ENCODE peak calls at places on chromosomes 11 and 22, in five cellular contexts. P is HFF-Myc, K is GM13976, L is IMR-90, E is pancreas. T is an unnamed sample.

GRCh38 chr11:107608809-107609208 is 17.9 kb downstream of the ELMOD1 start:
- DNase-seq in P (no peak), K (no peak), L (no peak), E (no peak), T (no peak)

GRCh38 chr11:85431319-85431718 is 195.8 kb downstream of the DLG2 start:
- DNase-seq in P (no peak), K (no peak), L (no peak), E (peak), T (no peak)

GRCh38 chr11:19444231-19444630 is 203.5 kb upstream of the E2F8 start:
- DNase-seq in P (peak), K (no peak), L (peak), E (no peak), T (no peak)

GRCh38 chr11:1877211-1878133 is 14.2 kb downstream of the PRR33 start:
- DNase-seq in P (no peak), K (no peak), L (no peak), E (peak), T (no peak)

GRCh38 chr22:49972163-49973017 is 11.8 kb downstream of the PIM3 start:
- DNase-seq in P (no peak), K (no peak), L (no peak), E (peak), T (no peak)

GRCh38 chr22:37930270-37930951 is 23.0 kb downstream of the C22orf23 start:
- DNase-seq in P (no peak), K (peak), L (peak), E (no peak), T (peak)

GRCh38 chr22:24001314-24001713 is 3.9 kb downstream of the GSTT4 start:
- DNase-seq in P (no peak), K (peak), L (no peak), E (no peak), T (peak)

GRCh38 chr11:117178210-117179034 is at the start of gene SIDT2:
- DNase-seq in P (peak), K (peak), L (peak), E (peak), T (peak)

GRCh38 chr11:113705871-113706654 is at the start of gene TMPRSS5:
- DNase-seq in P (no peak), K (no peak), L (no peak), E (no peak), T (no peak)

GRCh38 chr11:34419158-34419557 is 19.6 kb upstream of the CAT start:
- DNase-seq in P (no peak), K (no peak), L (no peak), E (no peak), T (no peak)

GRCh38 chr11:78453140-78453935 is 35.7 kb upstream of the GAB2 start:
- DNase-seq in P (no peak), K (peak), L (peak), E (no peak), T (peak)

GRCh38 chr11:127345819-127346459 is 345.4 kb upstream of the KIRREL3 start:
- DNase-seq in P (peak), K (peak), L (peak), E (no peak), T (peak)

GRCh38 chr11:113162590-113162961 is 151.8 kb upstream of the TTC12 start:
- DNase-seq in P (no peak), K (no peak), L (no peak), E (no peak), T (no peak)

GRCh38 chr22:23418159-23418788 is 161.8 kb downstream of the IGLL1 start:
- DNase-seq in P (no peak), K (no peak), L (no peak), E (no peak), T (no peak)

GRCh38 chr22:19522881-19523239 is 1.4 kb downstream of the CLDN5 start:
- DNase-seq in P (no peak), K (no peak), L (no peak), E (no peak), T (no peak)

GRCh38 chr22:25764270-25765015 is 22.5 kb downstream of the MYO18B start:
- DNase-seq in P (no peak), K (no peak), L (no peak), E (no peak), T (no peak)

GRCh38 chr11:27385245-27385644 is 22.2 kb upstream of the CCDC34 start:
- DNase-seq in P (no peak), K (no peak), L (peak), E (no peak), T (no peak)

GRCh38 chr11:103601230-103601846 is 435.1 kb upstream of the DDI1 start:
- DNase-seq in P (peak), K (peak), L (peak), E (no peak), T (peak)

GRCh38 chr11:75667268-75667830 is 1.5 kb downstream of the MAP6 start:
- DNase-seq in P (no peak), K (peak), L (no peak), E (peak), T (peak)

GRCh38 chr11:93082900-93083299 is 113.4 kb downstream of the MTNR1B start:
- DNase-seq in P (no peak), K (no peak), L (no peak), E (no peak), T (no peak)

GRCh38 chr11:61957028-61957770 is 7.0 kb downstream of the BEST1 start:
- DNase-seq in P (no peak), K (no peak), L (no peak), E (no peak), T (no peak)

GRCh38 chr11:31651822-31652221 is 142.3 kb downstream of the ELP4 start:
- DNase-seq in P (no peak), K (no peak), L (no peak), E (no peak), T (peak)

GRCh38 chr11:59857444-59858434 is 8.5 kb downstream of the TCN1 start:
- DNase-seq in P (no peak), K (no peak), L (no peak), E (no peak), T (no peak)

GRCh38 chr11:68409748-68410344 is 50.7 kb upstream of the PPP6R3 start:
- DNase-seq in P (no peak), K (no peak), L (no peak), E (no peak), T (no peak)

DNA sequence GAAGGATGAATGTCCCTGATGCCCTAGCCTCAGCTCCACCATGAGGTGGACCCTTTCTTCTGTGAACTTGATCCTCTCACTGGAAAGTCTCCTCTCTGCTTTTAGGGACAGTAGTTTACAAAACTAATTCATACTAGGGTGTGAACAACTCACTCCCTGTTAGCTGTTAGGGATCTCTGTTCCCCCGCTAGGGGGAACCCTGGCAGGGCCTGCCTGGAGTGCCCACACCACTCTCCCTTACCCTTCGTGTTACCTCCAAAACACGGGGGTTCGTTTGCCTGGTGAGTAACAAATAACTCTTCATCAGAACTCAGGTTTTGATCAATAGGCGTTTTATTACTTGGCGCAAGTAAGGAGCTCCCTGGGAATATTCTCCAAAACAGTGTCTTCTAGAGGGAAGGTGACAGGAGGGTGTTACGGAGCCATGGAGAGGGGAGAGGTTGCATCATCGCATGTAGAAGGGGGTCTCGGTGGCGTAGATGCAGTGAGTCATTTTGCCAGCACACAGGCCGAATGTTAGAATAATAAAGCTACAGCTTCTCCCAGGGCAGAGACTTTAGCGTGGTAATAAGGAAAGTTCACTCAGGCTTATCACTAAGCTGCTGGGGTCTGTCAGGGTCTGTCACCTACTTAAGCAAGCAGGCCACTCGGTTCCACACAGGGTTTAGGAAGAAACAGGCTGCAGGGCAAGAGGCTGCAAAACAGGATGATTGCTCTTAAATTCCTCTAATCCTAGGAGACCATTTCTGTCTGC is 45.8 kb downstream of the C11orf96 start:
- DNase-seq in P (no peak), K (no peak), L (peak), E (no peak), T (no peak)
- TF ChIP-seq CTCF in P (peak), K (no peak), L (peak), E (no peak), T (no peak)

DNA sequence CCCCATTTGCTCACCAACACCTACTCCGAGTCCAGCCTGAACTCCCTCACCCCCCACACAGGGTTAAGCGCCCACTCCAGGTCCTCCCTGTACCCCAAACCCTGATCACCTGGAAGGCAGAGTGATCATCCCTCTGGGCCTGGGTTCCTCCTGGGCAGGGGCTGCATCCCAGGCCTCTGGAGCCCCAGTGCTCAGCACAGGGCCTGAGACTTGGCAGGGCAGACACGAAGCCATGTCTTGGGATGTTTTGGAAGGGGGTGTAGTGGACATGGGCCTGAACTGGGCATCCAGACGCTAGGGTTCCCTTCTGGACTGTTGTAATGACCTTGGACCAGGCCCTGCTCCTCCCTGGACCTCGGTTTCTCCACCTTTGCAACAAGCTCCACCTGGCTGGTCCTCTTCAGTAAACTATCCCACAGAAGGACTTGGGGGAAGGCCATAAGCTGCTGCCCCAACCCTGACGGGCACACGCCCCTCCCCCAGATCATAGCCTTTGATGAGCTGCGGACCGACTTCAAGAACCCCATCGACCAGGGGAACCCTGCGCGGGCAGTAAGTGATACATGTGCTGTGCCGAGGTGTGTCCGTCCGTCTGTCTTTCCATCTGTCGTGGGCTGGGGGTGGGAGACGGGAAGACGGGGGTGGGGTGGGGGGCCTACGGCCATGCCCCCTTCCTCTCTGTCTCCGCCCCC is 3.9 kb downstream of the CNIH2 start:
- DNase-seq in P (no peak), K (no peak), L (no peak), E (no peak), T (no peak)
- TF ChIP-seq CTCF in P (no peak), K (no peak), L (no peak), E (no peak), T (no peak)

DNA sequence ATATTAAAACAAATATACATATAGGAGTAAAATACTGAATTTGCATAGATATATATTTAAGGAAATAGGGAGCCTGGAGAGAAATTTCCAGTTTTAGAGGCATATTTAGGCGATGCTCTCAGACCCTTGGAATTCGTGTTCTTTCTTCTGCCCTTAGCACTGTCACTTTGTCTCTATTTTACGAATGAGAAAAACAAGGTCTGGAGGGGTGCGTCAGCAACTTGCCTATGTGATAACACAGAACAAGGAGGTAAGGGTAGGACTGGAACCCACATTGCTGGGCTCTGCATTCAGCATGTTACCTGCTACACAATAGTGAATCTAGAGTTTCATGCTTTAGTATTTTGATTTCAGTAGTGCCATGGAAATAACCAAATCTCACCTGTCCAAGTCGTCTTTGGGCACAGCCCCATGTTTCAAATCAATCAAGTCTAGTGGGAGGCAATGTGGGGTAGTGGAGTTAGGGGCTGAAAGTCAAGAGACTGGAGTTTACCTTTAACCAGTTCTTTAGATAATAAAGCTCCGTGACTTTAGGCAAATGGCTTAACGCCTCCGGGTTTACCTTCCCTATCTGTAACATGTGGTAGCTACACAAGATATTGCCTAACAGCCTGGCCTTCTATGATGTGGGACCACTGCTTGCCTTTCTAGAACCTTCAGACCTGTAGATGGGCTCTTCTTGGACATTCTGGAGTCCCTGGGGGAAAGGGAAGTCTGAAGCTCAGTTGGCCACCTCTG is 44.8 kb upstream of the AMPD3 start:
- DNase-seq in P (no peak), K (no peak), L (no peak), E (no peak), T (no peak)
- TF ChIP-seq CTCF in P (no peak), K (no peak), L (no peak), E (no peak), T (no peak)

GRCh38 chr11:46675949-46676348 is 24.5 kb downstream of the ARHGAP1 start:
- DNase-seq in P (no peak), K (peak), L (no peak), E (no peak), T (no peak)

GRCh38 chr11:46673713-46674462 is 26.5 kb downstream of the ARHGAP1 start:
- DNase-seq in P (no peak), K (no peak), L (no peak), E (no peak), T (no peak)

GRCh38 chr11:46676436-46677158 is 23.8 kb downstream of the ARHGAP1 start:
- DNase-seq in P (no peak), K (peak), L (no peak), E (no peak), T (no peak)

GRCh38 chr11:46674463-46675287 is 25.7 kb downstream of the ARHGAP1 start:
- DNase-seq in P (no peak), K (peak), L (peak), E (no peak), T (no peak)

DNA sequence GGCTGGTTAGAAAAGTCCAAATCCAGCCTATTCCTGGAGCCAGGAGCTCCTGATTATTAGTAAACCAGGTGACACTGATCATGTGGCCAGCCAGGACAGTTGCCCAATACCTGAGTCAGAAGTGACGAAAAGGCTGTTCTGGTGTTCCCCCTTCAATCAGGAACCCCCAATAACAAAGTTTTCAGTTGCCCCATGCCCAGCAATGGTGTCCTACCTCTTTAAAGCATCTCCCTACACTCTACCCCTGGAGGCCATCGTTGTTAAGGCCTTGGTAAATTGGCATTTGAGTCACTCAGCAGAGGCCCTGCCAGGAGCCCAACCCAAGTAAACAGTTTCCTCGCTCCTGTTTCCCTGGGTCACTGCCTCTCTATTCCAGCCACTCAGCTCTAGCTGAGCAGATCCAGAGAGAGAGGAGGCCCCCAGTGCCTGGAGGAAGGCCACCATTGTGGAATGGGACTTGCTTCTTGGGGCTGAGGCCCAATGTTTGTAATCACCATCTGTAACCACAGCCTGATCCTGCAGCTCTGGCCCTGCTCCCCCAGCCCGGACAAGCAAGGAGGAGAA is 25.0 kb downstream of the ARHGAP1 start:
- DNase-seq in P (no peak), K (peak), L (peak), E (no peak), T (no peak)
- TF ChIP-seq CTCF in P (no peak), K (no peak), L (no peak), E (no peak), T (no peak)

DNA sequence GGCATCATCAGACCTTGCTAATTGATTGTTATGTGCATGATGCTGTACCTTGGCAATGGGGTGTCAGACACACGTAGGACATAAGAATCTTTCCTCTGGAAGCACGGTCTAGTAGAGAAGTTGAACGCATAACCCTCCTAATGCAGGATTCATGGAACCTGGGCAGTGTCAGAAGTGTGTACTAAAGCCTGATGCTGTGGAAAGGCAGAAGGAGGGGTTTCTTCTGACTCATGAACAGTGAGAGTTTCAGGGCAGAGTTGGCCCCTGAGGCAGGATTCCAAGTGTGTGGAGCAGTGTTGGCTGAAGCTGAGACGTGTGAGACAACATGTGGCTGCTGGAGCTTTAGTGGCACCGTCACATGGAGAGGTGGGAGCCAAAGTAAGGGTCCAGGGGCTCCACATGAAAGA is 3.5 kb downstream of the PANX1 start:
- DNase-seq in P (peak), K (no peak), L (peak), E (no peak), T (no peak)
- TF ChIP-seq CTCF in P (no peak), K (no peak), L (no peak), E (no peak), T (no peak)

DNA sequence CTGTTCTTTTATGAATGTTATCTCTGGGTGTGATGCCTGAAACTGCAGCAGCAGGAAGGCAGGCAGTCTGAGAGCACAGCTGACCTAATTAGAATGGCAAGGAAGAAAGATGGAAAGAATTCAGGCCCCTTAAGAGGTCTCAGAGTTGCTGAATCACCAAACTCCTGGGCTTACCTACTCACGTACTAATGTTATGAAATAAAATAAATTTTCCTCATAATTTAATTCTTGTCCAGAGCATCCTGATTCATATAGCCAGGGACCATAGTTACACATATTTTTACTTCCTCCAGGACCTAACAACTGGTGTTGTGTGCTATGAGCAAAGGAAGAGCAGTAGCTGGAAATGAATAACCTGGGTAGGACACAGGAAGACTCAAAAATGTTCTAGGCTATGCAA is 41.9 kb downstream of the SNX19 start:
- DNase-seq in P (no peak), K (no peak), L (peak), E (no peak), T (no peak)
- TF ChIP-seq CTCF in P (no peak), K (no peak), L (no peak), E (no peak), T (no peak)

GRCh38 chr22:42902875-42903510 is 45.9 kb upstream of the ARFGAP3 start:
- DNase-seq in P (no peak), K (no peak), L (peak), E (no peak), T (no peak)
- TF ChIP-seq CTCF in P (peak), K (no peak), L (peak), E (no peak), T (no peak)

GRCh38 chr11:44823920-44824704 is 97.3 kb downstream of the TSPAN18 start:
- DNase-seq in P (no peak), K (no peak), L (no peak), E (no peak), T (no peak)

GRCh38 chr11:44826922-44827643 is 100.3 kb downstream of the TSPAN18 start:
- DNase-seq in P (no peak), K (no peak), L (no peak), E (no peak), T (no peak)

GRCh38 chr11:44825058-44825795 is 98.5 kb downstream of the TSPAN18 start:
- DNase-seq in P (no peak), K (no peak), L (no peak), E (no peak), T (no peak)

GRCh38 chr11:44822369-44822768 is 95.6 kb downstream of the TSPAN18 start:
- DNase-seq in P (no peak), K (no peak), L (no peak), E (no peak), T (no peak)

DNA sequence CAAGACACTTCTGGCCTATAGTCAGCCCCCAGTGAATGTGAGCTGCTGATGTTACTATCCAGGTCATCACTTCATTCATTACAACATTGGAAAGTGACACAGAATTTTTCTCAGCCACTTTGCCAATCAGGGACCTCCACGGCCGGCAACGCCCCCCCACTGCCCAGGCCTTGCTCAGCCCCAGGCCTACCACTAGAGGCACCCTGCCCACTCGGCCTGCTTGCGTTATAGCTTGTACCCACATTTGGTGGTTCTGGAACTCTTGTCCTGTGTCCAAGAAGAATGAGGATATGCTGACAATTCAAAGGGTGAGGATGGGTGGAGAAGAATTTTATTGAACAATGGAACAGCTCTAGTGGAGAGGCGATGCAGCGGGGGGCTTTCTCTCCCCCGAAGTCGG is 96.2 kb downstream of the TSPAN18 start:
- DNase-seq in P (no peak), K (no peak), L (no peak), E (no peak), T (no peak)
- TF ChIP-seq CTCF in P (peak), K (no peak), L (peak), E (no peak), T (no peak)